ENCODE peak calls at places on chromosome 2, in five cellular contexts. One of them, this sample, is unnamed. For H3K36me3, the result is how much of the 10 kb centered on the place peaks cover.

GRCh38 chr2:46780801-46781445 is 134.7 kb downstream of the MCFD2 start:
- DNase-seq in stomach: no peak
- DNase-seq in IMR-90: peak
- DNase-seq in uterus: peak
- DNase-seq in sigmoid colon: peak
- DNase-seq in this sample: no peak

GRCh38 chr2:56175779-56176178 is 8.0 kb upstream of the CCDC85A start:
- DNase-seq in stomach: no peak
- DNase-seq in IMR-90: no peak
- DNase-seq in uterus: no peak
- DNase-seq in sigmoid colon: no peak
- DNase-seq in this sample: no peak

GRCh38 chr2:16513626-16514025 is 152.0 kb downstream of the CYRIA start:
- DNase-seq in stomach: no peak
- DNase-seq in IMR-90: no peak
- DNase-seq in uterus: no peak
- DNase-seq in sigmoid colon: no peak
- DNase-seq in this sample: no peak

GRCh38 chr2:130744287-130745117 is 10.8 kb upstream of the AMER3 start:
- DNase-seq in stomach: no peak
- DNase-seq in IMR-90: no peak
- DNase-seq in uterus: no peak
- DNase-seq in sigmoid colon: no peak
- DNase-seq in this sample: no peak

GRCh38 chr2:60862642-60863041 is 18.7 kb upstream of the REL start:
- DNase-seq in stomach: no peak
- DNase-seq in IMR-90: no peak
- DNase-seq in uterus: no peak
- DNase-seq in sigmoid colon: no peak
- DNase-seq in this sample: no peak

GRCh38 chr2:220057922-220058321 is 430.5 kb downstream of the SLC4A3 start:
- DNase-seq in stomach: no peak
- DNase-seq in IMR-90: no peak
- DNase-seq in uterus: no peak
- DNase-seq in sigmoid colon: no peak
- DNase-seq in this sample: peak

GRCh38 chr2:83899271-83899670 is 559.8 kb downstream of the SUCLG1 start:
- DNase-seq in stomach: no peak
- DNase-seq in IMR-90: no peak
- DNase-seq in uterus: no peak
- DNase-seq in sigmoid colon: no peak
- DNase-seq in this sample: no peak

GRCh38 chr2:28751956-28752607 is 452 bp downstream of the PPP1CB start:
- DNase-seq in stomach: peak
- DNase-seq in IMR-90: no peak
- DNase-seq in uterus: no peak
- DNase-seq in sigmoid colon: peak
- DNase-seq in this sample: peak

GRCh38 chr2:98547092-98547798 is 61.1 kb downstream of the COA5 start:
- DNase-seq in stomach: no peak
- DNase-seq in IMR-90: no peak
- DNase-seq in uterus: no peak
- DNase-seq in sigmoid colon: no peak
- DNase-seq in this sample: no peak
- H3K36me3 ChIP-seq in stomach: half or more
- H3K36me3 ChIP-seq in IMR-90: under half
- H3K36me3 ChIP-seq in uterus: under half
- H3K36me3 ChIP-seq in sigmoid colon: under half
- H3K36me3 ChIP-seq in this sample: under half

DNA sequence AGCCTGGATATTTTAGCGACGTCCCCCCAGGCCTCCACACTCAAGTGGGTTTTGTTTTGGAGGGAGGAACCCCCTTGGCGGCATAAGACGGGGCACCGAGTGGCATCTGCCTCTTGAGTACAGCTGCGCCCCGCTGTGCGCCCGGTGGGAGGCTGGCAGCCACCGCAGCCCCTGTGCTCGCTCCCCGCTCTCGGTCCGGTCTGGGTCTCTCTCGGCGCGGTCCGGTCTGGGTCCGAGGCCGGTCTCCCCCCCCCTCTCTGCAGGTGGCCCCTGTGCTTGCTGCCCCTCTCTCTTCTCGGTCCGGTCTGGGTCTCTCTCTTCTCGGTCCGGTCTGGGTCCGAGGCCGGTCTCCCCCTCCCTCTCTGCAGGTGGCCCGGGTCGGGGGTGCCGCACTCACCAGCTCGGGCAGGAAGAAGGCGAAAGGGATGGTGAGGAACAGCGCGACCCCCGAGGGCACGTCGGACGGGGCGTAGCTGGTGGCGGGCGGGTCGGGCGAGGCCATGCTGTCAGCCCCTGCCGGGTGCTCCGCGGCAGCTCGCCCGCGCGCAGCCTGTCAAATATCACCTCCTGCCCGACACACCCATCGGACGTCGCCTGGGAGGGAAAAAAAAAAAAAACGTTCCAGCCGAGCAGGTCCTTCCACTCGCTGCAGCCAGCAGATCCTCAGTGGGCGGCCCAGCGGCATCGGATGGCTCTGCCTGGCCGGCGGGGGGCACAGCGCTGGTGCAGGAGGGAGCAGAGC is at the start of gene MALL:
- DNase-seq in stomach: peak
- DNase-seq in IMR-90: no peak
- DNase-seq in uterus: no peak
- DNase-seq in sigmoid colon: no peak
- DNase-seq in this sample: peak
- TF ChIP-seq POLR2A in stomach: no peak
- TF ChIP-seq POLR2A in IMR-90: no peak
- TF ChIP-seq POLR2A in uterus: no peak
- TF ChIP-seq POLR2A in sigmoid colon: no peak
- TF ChIP-seq POLR2A in this sample: peak

DNA sequence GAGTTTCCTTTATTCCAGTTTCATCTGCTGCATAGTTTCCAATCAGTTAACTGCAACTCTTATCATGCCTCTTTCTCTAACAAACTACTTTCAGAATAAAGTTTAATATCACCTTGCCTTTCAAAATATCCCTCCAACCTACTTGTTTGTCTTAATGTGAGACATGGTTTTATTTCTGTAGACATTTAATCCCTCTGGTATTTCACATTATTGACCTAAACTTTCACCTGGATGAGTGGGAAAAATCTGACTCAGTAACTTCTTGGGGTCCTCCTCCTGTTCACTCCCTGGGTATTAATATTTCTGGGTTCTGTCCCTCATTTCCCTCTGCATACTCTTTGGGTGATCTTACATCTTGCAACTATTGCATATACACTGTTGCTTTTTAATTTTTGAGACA is 27.9 kb downstream of the MSH6 start:
- DNase-seq in stomach: no peak
- DNase-seq in IMR-90: no peak
- DNase-seq in uterus: no peak
- DNase-seq in sigmoid colon: no peak
- DNase-seq in this sample: no peak
- H3K36me3 ChIP-seq in stomach: half or more
- H3K36me3 ChIP-seq in IMR-90: under half
- H3K36me3 ChIP-seq in uterus: under half
- H3K36me3 ChIP-seq in sigmoid colon: under half
- H3K36me3 ChIP-seq in this sample: under half

GRCh38 chr2:171893824-171894611 is at the start of gene SLC25A12:
- DNase-seq in stomach: peak
- DNase-seq in IMR-90: peak
- DNase-seq in uterus: peak
- DNase-seq in sigmoid colon: peak
- DNase-seq in this sample: peak
- TF ChIP-seq POLR2A in stomach: peak
- TF ChIP-seq POLR2A in IMR-90: peak
- TF ChIP-seq POLR2A in uterus: peak
- TF ChIP-seq POLR2A in sigmoid colon: no peak
- TF ChIP-seq POLR2A in this sample: peak

GRCh38 chr2:63891488-63892030 is 49.9 kb downstream of the UGP2 start:
- DNase-seq in stomach: no peak
- DNase-seq in IMR-90: no peak
- DNase-seq in uterus: no peak
- DNase-seq in sigmoid colon: no peak
- DNase-seq in this sample: no peak

GRCh38 chr2:63890678-63891077 is 49.0 kb downstream of the UGP2 start:
- DNase-seq in stomach: no peak
- DNase-seq in IMR-90: no peak
- DNase-seq in uterus: no peak
- DNase-seq in sigmoid colon: no peak
- DNase-seq in this sample: no peak

GRCh38 chr2:63886445-63886844 is 44.7 kb downstream of the UGP2 start:
- DNase-seq in stomach: no peak
- DNase-seq in IMR-90: no peak
- DNase-seq in uterus: no peak
- DNase-seq in sigmoid colon: no peak
- DNase-seq in this sample: no peak

GRCh38 chr2:63888053-63888452 is 46.4 kb downstream of the UGP2 start:
- DNase-seq in stomach: no peak
- DNase-seq in IMR-90: no peak
- DNase-seq in uterus: no peak
- DNase-seq in sigmoid colon: no peak
- DNase-seq in this sample: no peak

GRCh38 chr2:63888490-63889402 is 47.0 kb downstream of the UGP2 start:
- DNase-seq in stomach: peak
- DNase-seq in IMR-90: peak
- DNase-seq in uterus: peak
- DNase-seq in sigmoid colon: no peak
- DNase-seq in this sample: peak
- H3K36me3 ChIP-seq in stomach: half or more
- H3K36me3 ChIP-seq in IMR-90: under half
- H3K36me3 ChIP-seq in uterus: under half
- H3K36me3 ChIP-seq in sigmoid colon: under half
- H3K36me3 ChIP-seq in this sample: under half

GRCh38 chr2:38719706-38720105 is 31.5 kb downstream of the SRSF7 start:
- DNase-seq in stomach: no peak
- DNase-seq in IMR-90: no peak
- DNase-seq in uterus: no peak
- DNase-seq in sigmoid colon: no peak
- DNase-seq in this sample: no peak

GRCh38 chr2:38716185-38716584 is 35.0 kb downstream of the SRSF7 start:
- DNase-seq in stomach: no peak
- DNase-seq in IMR-90: peak
- DNase-seq in uterus: no peak
- DNase-seq in sigmoid colon: no peak
- DNase-seq in this sample: peak

GRCh38 chr2:38722271-38723115 is 28.7 kb downstream of the SRSF7 start:
- DNase-seq in stomach: no peak
- DNase-seq in IMR-90: no peak
- DNase-seq in uterus: no peak
- DNase-seq in sigmoid colon: no peak
- DNase-seq in this sample: no peak

GRCh38 chr2:38723173-38723572 is 28.0 kb downstream of the SRSF7 start:
- DNase-seq in stomach: no peak
- DNase-seq in IMR-90: no peak
- DNase-seq in uterus: no peak
- DNase-seq in sigmoid colon: no peak
- DNase-seq in this sample: no peak

GRCh38 chr2:38720613-38721241 is 30.4 kb downstream of the SRSF7 start:
- DNase-seq in stomach: peak
- DNase-seq in IMR-90: peak
- DNase-seq in uterus: peak
- DNase-seq in sigmoid colon: peak
- DNase-seq in this sample: peak
- TF ChIP-seq POLR2A in stomach: no peak
- TF ChIP-seq POLR2A in IMR-90: no peak
- TF ChIP-seq POLR2A in uterus: no peak
- TF ChIP-seq POLR2A in sigmoid colon: no peak
- TF ChIP-seq POLR2A in this sample: no peak

GRCh38 chr2:132503621-132504200 is 87.1 kb downstream of the GPR39 start:
- DNase-seq in stomach: no peak
- DNase-seq in IMR-90: peak
- DNase-seq in uterus: no peak
- DNase-seq in sigmoid colon: no peak
- DNase-seq in this sample: no peak
- H3K36me3 ChIP-seq in stomach: under half
- H3K36me3 ChIP-seq in IMR-90: under half
- H3K36me3 ChIP-seq in uterus: under half
- H3K36me3 ChIP-seq in sigmoid colon: under half
- H3K36me3 ChIP-seq in this sample: under half

DNA sequence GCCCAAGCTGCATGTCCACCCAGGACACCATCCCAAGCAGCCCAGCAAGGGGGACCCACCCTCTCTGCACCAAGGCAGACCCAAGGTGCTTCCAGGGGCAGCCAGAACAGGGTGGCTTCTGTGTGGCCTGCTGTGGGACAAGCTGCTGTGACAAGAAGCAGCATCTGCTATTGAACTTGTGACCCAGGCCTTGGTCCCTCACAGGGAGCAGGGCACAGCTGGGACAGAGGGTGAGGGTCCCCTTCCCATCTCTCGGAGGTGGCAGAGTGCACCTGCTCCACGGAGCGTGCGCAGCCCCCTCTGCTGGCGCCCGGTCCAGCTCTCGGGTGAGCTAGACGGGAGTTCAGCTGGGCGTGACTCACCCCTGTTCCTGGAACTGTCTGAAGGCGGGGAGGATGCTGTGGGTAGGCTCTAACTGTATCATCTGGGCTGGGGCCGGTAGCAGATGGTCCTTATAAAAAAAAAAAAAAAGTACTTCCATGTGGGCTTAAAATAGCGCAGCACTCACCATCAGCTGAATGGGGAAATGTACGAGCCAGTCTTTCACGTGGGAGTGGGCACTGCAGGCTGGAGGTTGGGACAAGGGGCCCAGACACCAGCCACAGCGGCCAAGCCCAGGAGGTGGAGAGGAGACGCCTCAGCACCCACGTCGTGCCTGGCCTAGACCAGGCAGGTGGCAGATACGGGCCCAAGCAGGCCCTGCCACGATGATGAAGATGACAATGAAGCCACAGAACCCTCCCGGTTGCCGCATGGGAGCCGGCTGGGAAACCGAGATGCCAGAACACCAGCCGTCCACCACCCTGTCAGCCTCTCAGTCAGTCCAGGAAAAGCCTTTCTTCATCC is 136.8 kb upstream of the ID2 start:
- DNase-seq in stomach: peak
- DNase-seq in IMR-90: peak
- DNase-seq in uterus: peak
- DNase-seq in sigmoid colon: peak
- DNase-seq in this sample: peak
- TF ChIP-seq POLR2A in stomach: no peak
- TF ChIP-seq POLR2A in IMR-90: no peak
- TF ChIP-seq POLR2A in uterus: no peak
- TF ChIP-seq POLR2A in sigmoid colon: no peak
- TF ChIP-seq POLR2A in this sample: no peak

This sample was measured in thyroid gland.